ENCODE peak calls at places on chromosomes 5 and 9, in seven cellular contexts. G is CD4-positive, alpha-beta T cell; M is IMR-90; H is cardiac muscle cell; O is ovary; C is astrocyte; J is neural progenitor cell. W is an unnamed sample.

GRCh38 chr5:108788142-108788541 is 40.4 kb downstream of the FER start:
- DNase-seq in G (no peak), M (no peak), H (no peak), O (no peak), C (no peak), J (no peak), W (peak)

GRCh38 chr9:91421987-91422765 is 1.5 kb downstream of the NFIL3 start:
- DNase-seq in G (no peak), M (peak), H (peak), O (no peak), C (peak), J (no peak), W (no peak)

GRCh38 chr9:99357575-99357974 is 135.5 kb downstream of the SEC61B start:
- DNase-seq in G (no peak), M (no peak), H (no peak), O (no peak), C (no peak), J (no peak), W (no peak)

GRCh38 chr5:79563247-79563590 is 49.0 kb upstream of the TENT2 start:
- DNase-seq in G (no peak), M (no peak), H (no peak), O (no peak), C (no peak), J (no peak), W (no peak)

GRCh38 chr5:68178579-68178978 is 37.0 kb upstream of the PIK3R1 start:
- DNase-seq in G (no peak), M (no peak), H (no peak), O (no peak), C (peak), J (no peak), W (no peak)

GRCh38 chr9:120439147-120439546 is 140.8 kb downstream of the CDK5RAP2 start:
- DNase-seq in G (no peak), M (peak), H (peak), O (no peak), C (no peak), J (peak), W (no peak)

GRCh38 chr5:125525356-125525755 is 778.9 kb upstream of the ZNF608 start:
- DNase-seq in G (no peak), M (no peak), H (peak), O (no peak), C (peak), J (no peak), W (no peak)

GRCh38 chr5:84603557-84604185 is 219.0 kb upstream of the EDIL3 start:
- DNase-seq in G (no peak), M (peak), H (peak), O (no peak), C (peak), J (no peak), W (no peak)

GRCh38 chr9:134829356-134829937 is 51.2 kb upstream of the FCN2 start:
- DNase-seq in G (no peak), M (no peak), H (no peak), O (no peak), C (no peak), J (no peak), W (no peak)

GRCh38 chr9:34986541-34987047 is 3.0 kb upstream of the DNAJB5 start:
- DNase-seq in G (peak), M (no peak), H (peak), O (no peak), C (peak), J (peak), W (peak)

GRCh38 chr5:60586307-60586901 is 113.6 kb downstream of the DEPDC1B start:
- DNase-seq in G (no peak), M (peak), H (peak), O (no peak), C (peak), J (peak), W (no peak)

GRCh38 chr9:88809371-88809770 is 181.9 kb upstream of the S1PR3 start:
- DNase-seq in G (no peak), M (peak), H (peak), O (no peak), C (no peak), J (no peak), W (no peak)

GRCh38 chr5:147691134-147691533 is 91.4 kb downstream of the JAKMIP2 start:
- DNase-seq in G (no peak), M (no peak), H (no peak), O (peak), C (no peak), J (no peak), W (no peak)
- H3K27ac ChIP-seq in G (no peak), M (no peak), H (peak), O (no peak), C (no peak), J (no peak), W (no peak)

GRCh38 chr5:74167206-74167929 is 473.2 kb downstream of the ENC1 start:
- DNase-seq in G (no peak), M (peak), H (peak), O (no peak), C (peak), J (no peak), W (no peak)
- H3K27ac ChIP-seq in G (no peak), M (no peak), H (no peak), O (no peak), C (peak), J (no peak), W (no peak)

GRCh38 chr5:122151640-122152039 is 22.3 kb downstream of the ZNF474 start:
- DNase-seq in G (no peak), M (peak), H (peak), O (no peak), C (peak), J (no peak), W (no peak)

GRCh38 chr5:122149691-122150090 is 20.3 kb downstream of the ZNF474 start:
- DNase-seq in G (no peak), M (no peak), H (no peak), O (no peak), C (peak), J (no peak), W (no peak)

GRCh38 chr5:122152266-122152900 is 23.0 kb downstream of the ZNF474 start:
- DNase-seq in G (no peak), M (no peak), H (peak), O (no peak), C (peak), J (no peak), W (no peak)

GRCh38 chr5:122153230-122153629 is 23.9 kb downstream of the ZNF474 start:
- DNase-seq in G (no peak), M (peak), H (peak), O (no peak), C (peak), J (no peak), W (no peak)

DNA sequence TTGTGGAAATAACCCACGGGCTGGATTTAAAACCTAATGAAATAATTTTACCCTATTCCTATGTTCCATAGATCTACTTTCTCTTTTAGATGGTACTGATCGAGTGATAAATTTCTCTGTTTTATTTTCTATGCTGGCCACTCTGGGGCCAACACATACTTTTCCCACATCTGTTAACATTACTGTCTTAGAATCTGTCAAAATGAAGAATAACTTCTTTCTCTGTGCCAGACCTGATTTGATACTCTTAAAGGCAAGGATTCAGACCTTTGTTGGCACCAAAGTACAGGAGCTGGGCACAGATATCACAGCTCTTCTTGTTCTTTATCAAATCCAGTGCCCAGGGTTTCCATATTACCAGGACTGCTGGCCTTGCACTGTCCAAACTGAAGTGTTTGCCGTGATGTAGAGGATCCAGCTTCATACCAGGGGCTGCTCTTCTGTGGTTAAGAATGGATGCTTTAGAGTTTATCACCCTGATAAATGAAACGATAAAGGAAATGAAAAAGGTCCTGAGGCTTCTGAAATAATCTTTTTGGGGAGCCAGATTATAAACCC is 20.9 kb downstream of the ZNF474 start:
- DNase-seq in G (no peak), M (peak), H (no peak), O (no peak), C (peak), J (no peak), W (no peak)
- H3K27ac ChIP-seq in G (no peak), M (no peak), H (no peak), O (no peak), C (no peak), J (no peak), W (no peak)

GRCh38 chr9:127664324-127664677 is 42.5 kb upstream of the CFAP157 start:
- DNase-seq in G (no peak), M (no peak), H (no peak), O (no peak), C (no peak), J (no peak), W (no peak)

GRCh38 chr9:127661342-127661741 is 45.4 kb upstream of the CFAP157 start:
- DNase-seq in G (no peak), M (no peak), H (no peak), O (peak), C (no peak), J (peak), W (no peak)

GRCh38 chr9:127660886-127661285 is 45.9 kb upstream of the CFAP157 start:
- DNase-seq in G (no peak), M (no peak), H (no peak), O (no peak), C (no peak), J (no peak), W (no peak)

GRCh38 chr9:127664678-127665507 is 41.9 kb upstream of the CFAP157 start:
- DNase-seq in G (no peak), M (peak), H (peak), O (no peak), C (no peak), J (peak), W (no peak)

DNA sequence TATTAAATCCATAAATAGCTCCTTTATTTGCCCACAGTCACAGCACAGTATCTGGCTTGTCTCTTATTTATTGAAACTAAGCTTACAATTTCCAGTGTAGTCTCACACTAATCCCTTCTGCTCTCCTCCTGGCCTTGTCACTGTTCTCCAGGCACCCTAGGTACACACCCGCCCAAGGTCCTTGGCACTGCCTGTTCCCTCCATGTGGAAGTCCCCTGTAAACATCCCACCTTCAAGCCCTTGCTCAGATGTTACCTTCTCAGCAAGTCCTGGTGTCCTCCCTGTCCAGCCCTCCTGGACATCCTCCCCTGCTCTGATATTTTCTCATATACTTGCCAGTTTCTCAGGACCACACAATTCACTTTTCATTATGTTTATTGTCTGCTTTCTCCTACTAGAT is 44.2 kb upstream of the CFAP157 start:
- DNase-seq in G (no peak), M (no peak), H (no peak), O (no peak), C (no peak), J (no peak), W (no peak)
- H3K27ac ChIP-seq in G (no peak), M (no peak), H (no peak), O (no peak), C (no peak), J (no peak), W (no peak)

GRCh38 chr9:130473521-130473920 is 28.8 kb downstream of the ASS1 start:
- DNase-seq in G (no peak), M (no peak), H (no peak), O (no peak), C (no peak), J (peak), W (no peak)

GRCh38 chr9:130473009-130473408 is 28.2 kb downstream of the ASS1 start:
- DNase-seq in G (no peak), M (no peak), H (no peak), O (no peak), C (no peak), J (no peak), W (no peak)

GRCh38 chr9:130471411-130472183 is 26.8 kb downstream of the ASS1 start:
- DNase-seq in G (no peak), M (no peak), H (no peak), O (no peak), C (no peak), J (peak), W (no peak)

GRCh38 chr9:130470950-130471349 is 26.2 kb downstream of the ASS1 start:
- DNase-seq in G (no peak), M (no peak), H (no peak), O (no peak), C (no peak), J (no peak), W (no peak)

GRCh38 chr9:130472184-130472705 is 27.5 kb downstream of the ASS1 start:
- DNase-seq in G (no peak), M (no peak), H (no peak), O (no peak), C (no peak), J (no peak), W (no peak)
- H3K27ac ChIP-seq in G (no peak), M (no peak), H (no peak), O (no peak), C (no peak), J (peak), W (no peak)

W was measured in substantia nigra.